ENCODE peak calls at places on chromosomes 6 and 20, in four cellular contexts. K is mammary epithelial cell; C is IMR-90; H is effector memory CD4-positive, alpha-beta T cell. L is an unnamed sample. For H3K27me3 and H3K9me3, the result is how much of the 10 kb centered on the place peaks cover.

GRCh38 chr6:142796571-142796970 is 148.4 kb downstream of the HIVEP2 start:
- DNase-seq in H (no peak), C (peak), K (no peak), L (no peak)

GRCh38 chr20:15836634-15837033 is 736.6 kb downstream of the KIF16B start:
- DNase-seq in H (no peak), C (no peak), K (peak), L (no peak)

GRCh38 chr6:112931835-112932234 is 584.7 kb downstream of the RFPL4B start:
- DNase-seq in K (no peak), C (peak), H (no peak), L (no peak)

GRCh38 chr6:160178271-160178670 is 56.7 kb downstream of the SLC22A1 start:
- DNase-seq in C (no peak), K (no peak), H (no peak), L (no peak)

GRCh38 chr20:62876826-62877728 is 15.5 kb upstream of the TCFL5 start:
- DNase-seq in H (no peak), K (no peak), C (no peak), L (no peak)

GRCh38 chr6:87274660-87275273 is 47.6 kb upstream of the SMIM8 start:
- DNase-seq in H (no peak), K (no peak), C (peak), L (peak)

GRCh38 chr6:154960299-154960796 is 34.8 kb upstream of the TIAM2 start:
- DNase-seq in H (no peak), C (no peak), K (no peak), L (no peak)

GRCh38 chr20:32040142-32040953 is 11.7 kb upstream of the HCK start:
- DNase-seq in H (no peak), C (no peak), K (peak), L (no peak)

GRCh38 chr6:165987483-165988305 is 180.0 kb downstream of the TBXT start:
- DNase-seq in K (peak), H (no peak), C (peak), L (peak)

GRCh38 chr6:34083227-34083889 is 62.5 kb downstream of the GRM4 start:
- DNase-seq in K (no peak), H (no peak), C (no peak), L (no peak)

GRCh38 chr6:43147691-43148477 is 23.2 kb upstream of the SRF start:
- DNase-seq in C (no peak), K (no peak), H (no peak), L (no peak)

DNA sequence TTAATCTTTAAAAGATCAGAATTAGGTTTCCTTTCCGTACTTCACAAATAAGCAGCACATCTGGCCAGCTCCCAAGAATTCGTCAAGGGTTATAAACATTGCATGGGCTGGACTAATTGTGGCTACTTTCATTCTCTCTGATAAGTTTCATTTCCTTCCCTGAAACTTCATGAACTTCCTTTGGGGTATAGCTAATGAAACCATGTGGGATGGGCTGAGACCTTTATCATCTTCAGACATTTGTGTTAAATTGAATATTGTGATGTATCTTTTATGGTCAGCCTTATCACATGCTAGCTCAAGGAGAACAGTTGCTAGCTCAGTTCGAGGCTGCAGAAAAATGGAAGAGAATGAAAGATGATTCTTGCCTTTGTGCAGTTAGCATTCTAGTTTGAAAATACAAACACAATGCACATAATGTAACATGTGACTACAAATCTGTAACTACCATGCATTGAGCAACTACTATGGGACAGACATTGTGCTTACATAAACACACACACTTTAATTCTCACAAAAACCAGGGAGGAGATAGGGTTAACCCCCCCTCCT is 1.7 kb upstream of the GMPR start:
- DNase-seq in K (peak), H (no peak), C (peak), L (peak)
- H3K4me3 ChIP-seq in K (no peak), H (no peak), C (peak), L (peak)

GRCh38 chr6:31497595-31498476 is at the start of gene MICB:
- DNase-seq in C (peak), K (peak), H (peak), L (peak)
- H3K27me3 ChIP-seq in C (under half), K (under half), H (under half), L (under half)

DNA sequence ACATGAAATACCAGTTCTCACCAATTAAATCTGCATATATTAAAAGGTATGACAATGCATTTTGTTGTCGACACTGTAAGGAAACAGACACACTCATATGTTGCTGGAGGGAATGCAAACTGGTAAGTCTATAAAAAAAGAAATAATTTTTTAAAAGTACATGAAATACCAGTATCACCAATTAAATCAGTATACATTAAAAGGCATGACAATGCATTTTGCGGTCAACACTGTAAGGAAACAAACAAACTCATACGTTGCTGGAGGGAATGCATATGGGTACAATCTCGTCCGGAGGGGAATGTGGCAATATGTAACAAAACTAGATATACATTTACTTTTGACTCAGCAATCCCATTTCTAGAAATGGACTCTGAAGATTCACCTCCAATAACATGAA is 6.5 kb downstream of the ZNF322 start:
- DNase-seq in K (no peak), C (no peak), H (no peak), L (no peak)
- H3K9me3 ChIP-seq in K (under half), C (under half), H (under half), L (under half)

DNA sequence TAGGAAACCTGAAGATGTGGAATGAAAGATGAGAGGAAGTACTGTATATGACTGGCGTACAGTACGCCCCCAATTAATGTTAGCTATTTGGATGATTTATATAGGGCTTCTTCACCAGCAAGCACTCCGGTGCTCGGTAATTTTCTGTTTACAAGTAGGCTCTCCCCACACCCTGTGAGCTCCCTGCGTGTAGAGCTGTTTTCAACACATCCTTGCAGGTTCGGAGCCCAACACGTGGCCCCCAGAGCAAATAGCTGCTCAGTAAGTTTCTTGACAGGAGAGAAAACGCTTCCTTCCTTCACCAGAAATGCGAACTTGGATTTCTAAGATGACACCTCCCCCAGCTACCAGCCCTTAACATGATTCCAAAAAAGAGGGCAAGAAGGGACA is 1.2 kb upstream of the RAB22A start:
- DNase-seq in K (no peak), C (no peak), H (no peak), L (no peak)
- H3K4me3 ChIP-seq in K (peak), C (peak), H (peak), L (peak)

GRCh38 chr20:33922224-33922623 is 71.5 kb upstream of the RALY start:
- DNase-seq in K (no peak), C (no peak), H (no peak), L (no peak)
- H3K27me3 ChIP-seq in K (under half), C (under half), H (under half), L (under half)

DNA sequence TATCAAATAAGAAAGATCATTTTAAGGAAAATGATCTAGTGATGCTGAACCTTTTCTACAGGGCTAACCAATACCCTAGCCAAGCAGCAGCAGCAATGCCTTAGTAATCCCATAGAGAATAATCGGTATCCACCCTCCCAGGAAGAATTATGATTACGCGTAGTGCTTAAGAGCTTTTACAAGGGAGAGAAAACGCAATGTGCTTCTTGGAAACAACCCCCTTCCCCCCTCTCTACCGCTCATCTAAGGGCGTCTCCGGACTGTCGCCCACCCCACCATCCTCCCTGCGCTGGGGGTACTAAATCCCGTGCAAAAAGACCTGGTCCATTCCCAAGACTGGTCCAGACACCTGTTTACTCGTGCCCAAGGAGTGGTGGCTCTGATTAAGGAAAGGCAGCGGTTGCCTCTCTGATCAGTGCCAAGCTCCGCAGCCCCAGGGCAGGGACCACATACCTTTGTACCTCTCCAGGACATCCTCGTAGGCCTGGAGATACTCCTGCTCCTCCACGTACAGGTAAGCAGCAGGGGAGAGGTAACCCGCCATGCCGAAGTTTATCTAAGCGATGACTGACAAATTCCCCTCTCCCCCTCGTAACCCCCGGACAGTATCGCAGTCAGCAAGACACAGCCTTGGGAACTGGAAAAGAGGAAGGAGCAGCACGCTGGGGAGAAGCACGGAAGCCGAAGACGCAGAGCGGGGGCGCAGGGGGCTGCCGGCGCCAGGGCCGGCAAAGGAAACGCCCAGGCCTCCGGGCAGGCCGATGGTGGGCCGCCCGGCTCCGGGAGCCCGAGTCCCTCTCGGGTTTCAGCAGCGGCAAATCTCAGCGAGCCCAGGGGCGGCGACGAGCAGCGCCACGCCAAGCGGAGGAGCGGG is 112.1 kb upstream of the BEND6 start:
- DNase-seq in C (peak), H (no peak), K (peak), L (peak)
- H3K9me3 ChIP-seq in C (under half), H (under half), K (under half), L (under half)